ENCODE peak calls at places on chromosomes 12 and 14, in five cellular contexts. K is AG10803; G is RCC 7860; Y is stimulated activated CD4-positive, alpha-beta T cell treated with anti-CD3 and anti-CD28 coated beads, Interleukin-1b, Interleukin-23, amount 100 ng/mL, for 24 hours; T is Kasumi-1. E is an unnamed sample.
A peak's percentile ranks its signal among the peaks of the same experiment; 100 is the strongest.

GRCh38 chr14:96660667-96661066 is 136.5 kb upstream of the VRK1 start:
- DNase-seq in K (no peak), G (no peak), Y (no peak), T (no peak), E (peak; percentile 20)

GRCh38 chr12:121260091-121260490 is 36.4 kb downstream of the CAMKK2 start:
- DNase-seq in K (no peak), G (no peak), Y (no peak), T (no peak), E (no peak)

GRCh38 chr14:51473351-51473750 is 178.4 kb upstream of the FRMD6 start:
- DNase-seq in K (no peak), G (no peak), Y (no peak), T (no peak), E (no peak)

GRCh38 chr12:122793685-122794106 is 19.3 kb downstream of the CCDC62 start:
- DNase-seq in K (peak; percentile 62), G (peak; percentile 52), Y (no peak), T (peak; percentile 76), E (peak; percentile 87)

GRCh38 chr14:24150061-24150460 is 2.8 kb downstream of the RNF31 start:
- DNase-seq in K (no peak), G (no peak), Y (no peak), T (no peak), E (no peak)

GRCh38 chr14:92259613-92260357 is 63.2 kb upstream of the SLC24A4 start:
- DNase-seq in K (no peak), G (no peak), Y (no peak), T (no peak), E (no peak)

GRCh38 chr12:6863586-6864321 is 3.6 kb upstream of the TPI1 start:
- DNase-seq in K (peak; percentile 45), G (no peak), Y (no peak), T (no peak), E (no peak)

GRCh38 chr12:94151577-94151976 is 3.2 kb downstream of the PLXNC1 start:
- DNase-seq in K (no peak), G (no peak), Y (no peak), T (no peak), E (no peak)

GRCh38 chr14:61713724-61714437 is 18.6 kb downstream of the HIF1A start:
- DNase-seq in K (no peak), G (no peak), Y (no peak), T (no peak), E (no peak)

GRCh38 chr14:94313991-94314655 is 9.0 kb downstream of the SERPINA6 start:
- DNase-seq in K (peak; percentile 40), G (no peak), Y (no peak), T (no peak), E (no peak)